ENCODE peak calls at places on chromosomes 13 and 19, in six cellular contexts. M is H9, P is neuronal stem cell, C is IMR-90, A is trophoblast cell, F is H1. V is an unnamed sample.

GRCh38 chr13:39062004-39062403 is 23.7 kb downstream of the NHLRC3 start:
- DNase-seq in M (no peak), P (no peak), C (no peak), A (no peak), F (no peak), V (no peak)

GRCh38 chr13:99173606-99174005 is 27.0 kb upstream of the UBAC2 start:
- DNase-seq in M (no peak), P (no peak), C (no peak), A (no peak), F (no peak), V (no peak)

GRCh38 chr19:56508282-56508778 is 675 bp downstream of the ZNF471 start:
- DNase-seq in M (no peak), P (no peak), C (no peak), A (no peak), F (no peak), V (no peak)

GRCh38 chr13:30319703-30320102 is 12.4 kb upstream of the KATNAL1 start:
- DNase-seq in M (no peak), P (no peak), C (no peak), A (no peak), F (no peak), V (no peak)

GRCh38 chr13:32019612-32020233 is 11.9 kb upstream of the FRY start:
- DNase-seq in M (peak; percentile 59), P (peak; percentile 43), C (peak; percentile 81), A (no peak), F (no peak), V (peak; percentile 71)

GRCh38 chr13:47933688-47934011 is 67.4 kb downstream of the SUCLA2 start:
- DNase-seq in M (no peak), P (no peak), C (peak; percentile 17), A (no peak), F (no peak), V (peak; percentile 9)

GRCh38 chr13:99012539-99012938 is 34.7 kb upstream of the DOCK9 start:
- DNase-seq in M (no peak), P (no peak), C (no peak), A (no peak), F (no peak), V (no peak)

GRCh38 chr13:23710366-23710765 is 140.2 kb downstream of the TNFRSF19 start:
- DNase-seq in M (no peak), P (no peak), C (peak; percentile 24), A (no peak), F (no peak), V (no peak)

GRCh38 chr13:113815151-113816058 is 48.5 kb downstream of the GAS6 start:
- DNase-seq in M (no peak), P (no peak), C (no peak), A (no peak), F (no peak), V (peak; percentile 11)

GRCh38 chr19:3932931-3933810 is at the start of gene NMRK2:
- DNase-seq in M (peak; percentile 94), P (peak; percentile 15), C (no peak), A (no peak), F (peak; percentile 88), V (no peak)

GRCh38 chr13:41833851-41834250 is 127.1 kb downstream of the VWA8 start:
- DNase-seq in M (no peak), P (no peak), C (peak; percentile 40), A (no peak), F (no peak), V (no peak)

GRCh38 chr19:49852631-49853126 is 1.7 kb downstream of the PTOV1 start:
- DNase-seq in M (no peak), P (no peak), C (peak; percentile 22), A (peak; percentile 78), F (no peak), V (no peak)

GRCh38 chr13:20824762-20825161 is 51.0 kb upstream of the EEF1AKMT1 start:
- DNase-seq in M (no peak), P (no peak), C (peak; percentile 87), A (peak; percentile 15), F (no peak), V (peak; percentile 74)

GRCh38 chr13:44132710-44133109 is 240.9 kb upstream of the SERP2 start:
- DNase-seq in M (no peak), P (no peak), C (peak; percentile 71), A (peak; percentile 38), F (no peak), V (peak; percentile 55)

GRCh38 chr19:43984687-43985000 is 656 bp downstream of the ZNF155 start:
- DNase-seq in M (no peak), P (no peak), C (no peak), A (no peak), F (no peak), V (no peak)

GRCh38 chr19:43983544-43983911 is 460 bp upstream of the ZNF155 start:
- DNase-seq in M (no peak), P (no peak), C (no peak), A (no peak), F (no peak), V (no peak)

DNA sequence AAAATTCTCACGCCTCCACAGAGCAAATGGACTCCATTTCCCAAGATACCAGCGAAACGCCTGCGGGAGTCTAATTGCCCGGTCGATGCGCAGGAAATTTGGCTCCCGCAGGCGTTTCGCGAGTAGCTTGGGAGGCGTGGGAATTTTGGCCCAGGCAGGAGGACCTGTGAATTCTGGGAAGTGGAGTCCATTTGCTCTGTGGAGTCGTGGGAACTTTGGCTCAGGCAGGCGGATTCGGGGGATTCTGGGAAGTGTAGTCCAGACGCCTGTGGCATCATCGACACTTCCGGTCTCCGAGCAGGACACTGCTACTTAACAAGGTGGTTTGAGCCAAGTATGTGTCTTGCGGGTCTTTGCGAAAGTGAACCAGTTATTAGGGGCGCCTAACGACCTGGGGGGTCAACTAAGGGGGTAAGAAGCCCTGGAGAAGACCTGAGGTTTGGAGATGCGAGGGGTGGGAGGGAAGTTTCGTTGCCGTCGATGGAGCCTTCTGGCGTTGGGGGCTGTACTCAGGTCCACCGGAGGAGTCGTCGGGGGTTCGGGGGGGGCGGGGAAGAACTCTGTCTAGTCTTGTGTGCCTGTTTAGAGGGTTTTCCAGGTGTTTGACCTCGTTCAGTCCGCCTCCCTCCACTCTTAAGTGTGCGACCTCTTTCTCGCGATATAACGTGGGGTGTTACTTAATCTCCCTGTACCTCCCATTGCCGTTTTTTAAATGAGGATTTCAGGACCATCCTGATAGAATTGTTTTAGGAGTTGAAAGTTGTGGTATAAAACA is at the start of gene ZNF155:
- DNase-seq in M (peak; percentile 96), P (peak; percentile 92), C (peak; percentile 97), A (peak; percentile 96), F (peak; percentile 78), V (peak; percentile 98)
- H3K18ac ChIP-seq in M (no peak within 1 kb of the TSS), P (peak within 1 kb of the TSS; percentile 67), C (peak within 1 kb of the TSS; percentile 28), A (peak within 1 kb of the TSS; percentile 37), F (no peak within 1 kb of the TSS), V (peak within 1 kb of the TSS; percentile 84)

DNA sequence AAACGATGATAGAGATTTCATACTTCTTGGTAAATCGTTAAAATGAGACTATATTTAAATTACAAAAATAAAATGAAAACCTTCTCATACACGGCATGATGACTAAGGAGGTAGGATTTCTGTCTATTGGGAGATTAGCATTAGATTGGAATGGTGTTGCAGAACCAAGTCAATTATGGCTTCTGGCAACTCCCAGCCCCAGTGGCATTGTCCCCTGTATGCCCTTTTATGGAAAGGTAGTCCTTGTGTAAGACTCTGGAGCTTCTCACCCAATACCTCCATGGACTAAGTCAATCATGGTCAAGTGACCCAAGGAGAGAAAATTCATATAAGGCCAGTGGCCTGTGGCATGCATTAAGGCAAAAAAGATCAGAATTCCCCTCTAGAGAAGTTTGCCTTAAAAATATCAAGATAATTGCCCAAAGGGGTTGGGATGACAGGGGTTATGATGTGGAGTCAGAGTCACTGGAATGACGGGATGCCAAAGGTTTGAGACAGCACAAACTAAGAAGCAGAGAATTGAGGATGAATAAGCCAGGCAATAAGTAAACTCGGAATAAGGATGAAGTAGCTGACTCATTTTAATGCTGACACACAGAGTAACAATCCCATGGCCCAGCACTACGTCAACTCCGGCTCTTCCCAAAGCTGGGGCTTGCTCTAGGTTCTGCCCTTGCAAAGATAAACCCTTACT is 57.8 kb upstream of the POSTN start:
- DNase-seq in M (no peak), P (no peak), C (peak; percentile 99), A (peak; percentile 92), F (no peak), V (peak; percentile 97)
- H2AFZ ChIP-seq in M (no peak overlapping the region), P (no peak overlapping the region), C (peak overlapping the region; percentile 78), A (no peak overlapping the region), F (no peak overlapping the region), V (no peak overlapping the region)

GRCh38 chr13:50417597-50417996 is 402.4 kb downstream of the KCNRG start:
- DNase-seq in M (no peak), P (no peak), C (no peak), A (no peak), F (no peak), V (no peak)
- H3K9ac ChIP-seq in M (no peak overlapping the region), P (no peak overlapping the region), C (no peak overlapping the region), A (no peak overlapping the region), F (no peak overlapping the region), V (no peak overlapping the region)

GRCh38 chr19:53780506-53780905 is 43.6 kb downstream of the NLRP12 start:
- DNase-seq in M (no peak), P (no peak), C (no peak), A (peak; percentile 87), F (no peak), V (no peak)
- H3K18ac ChIP-seq in M (no peak overlapping the region), P (no peak overlapping the region), C (no peak overlapping the region), A (no peak overlapping the region), F (peak overlapping the region; percentile 55), V (no peak overlapping the region)

GRCh38 chr19:16198363-16198636 is 589 bp downstream of the AP1M1 start:
- DNase-seq in M (no peak), P (no peak), C (no peak), A (no peak), F (no peak), V (no peak)
- H2AFZ ChIP-seq in M (no peak overlapping the region), P (peak overlapping the region; percentile 97), C (peak overlapping the region; percentile 91), A (peak overlapping the region; percentile 98), F (no peak overlapping the region), V (no peak overlapping the region)

DNA sequence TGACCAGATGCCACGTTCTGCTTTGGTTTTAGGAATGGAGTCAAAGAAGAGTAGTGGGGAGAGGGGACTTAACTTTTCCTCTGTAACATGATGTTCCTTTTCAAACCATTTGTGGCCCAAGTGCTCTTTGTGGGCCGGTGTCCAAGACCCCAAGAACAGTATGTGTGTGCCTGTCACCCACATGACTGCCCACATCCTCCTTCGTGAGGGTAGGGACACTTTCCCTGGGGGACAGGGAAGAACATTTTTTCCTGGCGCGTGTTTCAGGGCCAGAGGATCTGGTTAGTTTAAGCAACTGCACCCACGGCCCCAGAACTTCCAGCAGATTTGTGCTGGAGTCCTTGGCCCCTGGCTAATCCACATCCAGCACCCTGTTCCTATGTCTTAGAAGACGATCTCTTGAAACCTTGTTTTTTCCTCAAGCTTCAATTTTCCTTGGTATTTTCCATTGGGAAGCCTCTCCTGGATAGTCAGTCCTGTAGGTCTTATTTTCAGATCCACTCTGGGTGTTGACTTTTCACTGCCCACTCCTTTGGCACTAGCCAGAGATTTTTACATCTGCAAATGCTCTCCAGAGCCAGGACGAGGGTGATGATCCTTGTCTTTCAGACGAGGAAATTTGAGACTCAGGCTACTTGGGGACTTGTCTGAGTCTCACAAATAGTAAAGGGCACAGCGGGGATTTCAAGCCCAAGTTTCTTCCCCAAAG is 10.8 kb upstream of the CCDC97 start:
- DNase-seq in M (no peak), P (no peak), C (no peak), A (no peak), F (no peak), V (peak; percentile 46)
- H3K9ac ChIP-seq in M (no peak overlapping the region), P (no peak overlapping the region), C (no peak overlapping the region), A (no peak overlapping the region), F (no peak overlapping the region), V (peak overlapping the region; percentile 91)